ENCODE peak calls at places on chromosomes 2 and 18, in eight cellular contexts. S, G, C, I, T, N, A and J are unnamed samples.

GRCh38 chr2:173854840-173855239 is 110.3 kb downstream of the SP3 start:
- DNase-seq in N (no peak), C (no peak), S (peak; percentile 35), I (no peak), G (no peak), T (peak; percentile 40), A (no peak), J (no peak)

GRCh38 chr2:179751184-179751809 is 110.1 kb downstream of the ZNF385B start:
- DNase-seq in T (no peak), N (no peak), C (no peak), S (no peak), A (no peak), I (no peak), G (no peak), J (no peak)

GRCh38 chr2:138157372-138157771 is 193.1 kb downstream of the HNMT start:
- DNase-seq in G (no peak), A (no peak), C (no peak), S (no peak), I (no peak), N (no peak), T (no peak), J (no peak)

GRCh38 chr2:129469389-129469788 is 510.1 kb upstream of the RAB6C start:
- DNase-seq in G (no peak), A (no peak), C (no peak), I (no peak), N (no peak), T (no peak), S (no peak), J (no peak)

GRCh38 chr2:151802315-151802714 is 25.9 kb downstream of the ARL5A start:
- DNase-seq in C (no peak), I (no peak), S (no peak), N (no peak), T (no peak), A (no peak), G (no peak), J (no peak)

GRCh38 chr2:2012505-2012904 is 268.2 kb upstream of the PXDN start:
- DNase-seq in S (peak; percentile 29), G (no peak), N (peak; percentile 16), C (peak; percentile 51), I (no peak), A (no peak), T (no peak), J (no peak)

GRCh38 chr2:217943379-217944321 is 59.1 kb downstream of the TNS1 start:
- DNase-seq in S (peak; percentile 91), G (peak; percentile 81), T (peak; percentile 82), C (peak; percentile 91), I (no peak), N (peak; percentile 88), A (peak; percentile 91), J (peak; percentile 93)

GRCh38 chr2:166451451-166451850 is 42.6 kb downstream of the SCN7A start:
- DNase-seq in N (no peak), I (no peak), C (no peak), A (no peak), S (no peak), T (no peak), G (no peak), J (no peak)

GRCh38 chr2:119700866-119701265 is 21.9 kb downstream of the TMEM177 start:
- DNase-seq in G (no peak), A (no peak), T (no peak), N (no peak), C (no peak), S (no peak), I (no peak), J (no peak)

GRCh38 chr2:68770271-68771111 is 35.9 kb downstream of the ARHGAP25 start:
- DNase-seq in G (no peak), C (no peak), A (no peak), T (no peak), I (peak; percentile 69), N (no peak), S (no peak), J (no peak)

GRCh38 chr18:9008203-9008708 is 94.2 kb upstream of the NDUFV2 start:
- DNase-seq in A (no peak), C (no peak), G (no peak), T (no peak), N (no peak), S (no peak), I (no peak), J (no peak)

GRCh38 chr2:3073721-3074120 is 303.9 kb downstream of the EIPR1 start:
- DNase-seq in I (no peak), G (no peak), T (no peak), N (no peak), A (no peak), S (no peak), C (no peak), J (no peak)

GRCh38 chr2:437180-437579 is 149.3 kb upstream of the ALKAL2 start:
- DNase-seq in T (no peak), C (no peak), G (no peak), S (no peak), A (no peak), N (no peak), I (no peak), J (no peak)

GRCh38 chr2:134144651-134145050 is 109.2 kb upstream of the MGAT5 start:
- DNase-seq in N (no peak), G (no peak), A (no peak), I (no peak), T (no peak), S (no peak), C (no peak), J (no peak)

GRCh38 chr2:210224660-210225460 is at the start of gene ACADL:
- DNase-seq in S (peak; percentile 7), N (peak; percentile 53), I (no peak), A (peak; percentile 94), C (peak; percentile 21), T (peak; percentile 69), G (peak; percentile 82), J (peak; percentile 90)

GRCh38 chr2:15763822-15764682 is 172.4 kb downstream of the DDX1 start:
- DNase-seq in G (no peak), C (no peak), T (no peak), A (no peak), I (no peak), S (no peak), N (no peak), J (no peak)

GRCh38 chr2:238449241-238449640 is 22.5 kb downstream of the ASB1 start:
- DNase-seq in C (no peak), N (no peak), I (peak; percentile 20), G (no peak), T (no peak), S (no peak), A (no peak), J (no peak)

GRCh38 chr2:170648037-170648436 is 67.1 kb upstream of the SP5 start:
- DNase-seq in T (no peak), G (no peak), S (no peak), I (no peak), C (no peak), N (no peak), A (no peak), J (no peak)

GRCh38 chr2:37472959-37473358 is 128.5 kb downstream of the QPCT start:
- DNase-seq in C (no peak), A (no peak), G (no peak), S (no peak), T (peak; percentile 44), I (no peak), N (no peak), J (peak; percentile 61)

GRCh38 chr2:171830039-171830438 is 64.0 kb downstream of the SLC25A12 start:
- DNase-seq in T (no peak), C (no peak), N (no peak), I (no peak), G (no peak), S (no peak), A (no peak), J (no peak)

GRCh38 chr2:171836151-171836910 is 57.7 kb downstream of the SLC25A12 start:
- DNase-seq in S (no peak), N (no peak), I (no peak), G (no peak), C (no peak), A (no peak), T (no peak), J (no peak)

GRCh38 chr2:171837736-171838135 is 56.3 kb downstream of the SLC25A12 start:
- DNase-seq in C (no peak), I (no peak), N (no peak), T (no peak), A (no peak), G (no peak), S (no peak), J (no peak)

GRCh38 chr2:171834286-171834685 is 59.8 kb downstream of the SLC25A12 start:
- DNase-seq in A (no peak), T (no peak), G (no peak), N (no peak), I (no peak), S (no peak), C (no peak), J (no peak)

DNA sequence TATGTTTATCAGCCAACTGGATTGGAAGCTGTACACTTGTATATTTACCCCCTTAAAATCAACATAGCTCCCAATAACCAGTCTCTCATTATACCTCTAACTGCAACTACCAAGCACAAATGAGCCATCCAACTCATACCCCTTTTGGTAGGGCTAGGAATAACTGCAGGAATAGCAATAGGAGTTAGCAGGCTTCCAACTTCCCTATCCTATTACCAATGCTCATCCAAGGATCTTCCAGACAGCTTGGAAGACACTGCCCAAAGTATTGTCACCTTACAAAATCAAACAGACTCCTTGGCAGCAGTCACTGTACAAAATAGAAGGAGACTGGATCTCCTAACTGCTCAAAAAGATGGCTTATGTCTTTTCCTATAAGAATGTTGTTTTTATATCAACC is 61.6 kb downstream of the SLC25A12 start:
- DNase-seq in T (no peak), S (no peak), A (no peak), C (no peak), N (no peak), I (no peak), G (no peak), J (no peak)
- H3K9me3 ChIP-seq in T (no peaks in the 10 kb centered on the region), S (no peaks in the 10 kb centered on the region), A (no peaks in the 10 kb centered on the region), C (no peaks in the 10 kb centered on the region), N (no peaks in the 10 kb centered on the region), I (no peaks in the 10 kb centered on the region), G (no peaks in the 10 kb centered on the region), J (no peaks in the 10 kb centered on the region)

GRCh38 chr2:28048341-28048740 is 157.8 kb downstream of the BABAM2 start:
- DNase-seq in N (no peak), I (no peak), A (no peak), S (no peak), T (no peak), C (no peak), G (no peak), J (no peak)
- H3K9me3 ChIP-seq in N (no peaks in the 10 kb centered on the region), I (no peaks in the 10 kb centered on the region), A (no peaks in the 10 kb centered on the region), S (no peaks in the 10 kb centered on the region), T (no peaks in the 10 kb centered on the region), C (no peaks in the 10 kb centered on the region), G (no peaks in the 10 kb centered on the region), J (no peaks in the 10 kb centered on the region)

GRCh38 chr2:107467414-107467813 is 359.3 kb upstream of the RGPD4 start:
- DNase-seq in G (no peak), A (no peak), C (no peak), T (no peak), N (no peak), S (no peak), I (no peak), J (no peak)
- H3K9me3 ChIP-seq in G (no peaks in the 10 kb centered on the region), A (no peaks in the 10 kb centered on the region), C (no peaks in the 10 kb centered on the region), T (no peaks in the 10 kb centered on the region), N (peaks cover 3% of the 10 kb centered on the region), S (no peaks in the 10 kb centered on the region), I (no peaks in the 10 kb centered on the region), J (no peaks in the 10 kb centered on the region)

GRCh38 chr18:71114550-71115210 is 825.8 kb downstream of the SOCS6 start:
- DNase-seq in T (no peak), N (no peak), I (no peak), G (no peak), A (no peak), C (no peak), S (no peak), J (no peak)

GRCh38 chr18:71116535-71116934 is 827.7 kb downstream of the SOCS6 start:
- DNase-seq in C (peak; percentile 15), S (peak; percentile 14), T (no peak), A (no peak), I (no peak), N (no peak), G (no peak), J (no peak)

GRCh38 chr18:71115261-71115660 is 826.4 kb downstream of the SOCS6 start:
- DNase-seq in T (no peak), C (no peak), S (no peak), N (no peak), G (no peak), I (no peak), A (no peak), J (no peak)
- H3K9me3 ChIP-seq in T (no peaks in the 10 kb centered on the region), C (peaks cover 15% of the 10 kb centered on the region), S (peaks cover 11% of the 10 kb centered on the region), N (peaks cover 29% of the 10 kb centered on the region), G (no peaks in the 10 kb centered on the region), I (no peaks in the 10 kb centered on the region), A (no peaks in the 10 kb centered on the region), J (peaks cover 9% of the 10 kb centered on the region)